ENCODE peak calls at places on chromosomes 3 and 15, in nine cellular contexts. One of them, this sample, is unnamed.

GRCh38 chr15:69225355-69226027 is 65.1 kb downstream of the GLCE start:
- DNase-seq in adrenal gland: no peak
- DNase-seq in CD8-positive, alpha-beta T cell: no peak
- DNase-seq in A673: peak
- DNase-seq in psoas muscle: no peak
- DNase-seq in heart right ventricle: no peak
- DNase-seq in testis: no peak
- DNase-seq in colonic mucosa: no peak
- DNase-seq in Peyer's patch: no peak
- DNase-seq in this sample: no peak

GRCh38 chr3:197369545-197369944 is 71.1 kb upstream of the DLG1 start:
- DNase-seq in adrenal gland: no peak
- DNase-seq in CD8-positive, alpha-beta T cell: no peak
- DNase-seq in A673: no peak
- DNase-seq in psoas muscle: no peak
- DNase-seq in heart right ventricle: no peak
- DNase-seq in testis: no peak
- DNase-seq in colonic mucosa: no peak
- DNase-seq in Peyer's patch: no peak
- DNase-seq in this sample: peak

GRCh38 chr3:53320697-53321096 is 26.6 kb downstream of the DCP1A start:
- DNase-seq in adrenal gland: no peak
- DNase-seq in CD8-positive, alpha-beta T cell: no peak
- DNase-seq in A673: no peak
- DNase-seq in psoas muscle: peak
- DNase-seq in heart right ventricle: peak
- DNase-seq in testis: no peak
- DNase-seq in colonic mucosa: no peak
- DNase-seq in Peyer's patch: no peak
- DNase-seq in this sample: no peak

GRCh38 chr3:32842987-32843386 is 25.2 kb downstream of the TRIM71 start:
- DNase-seq in adrenal gland: no peak
- DNase-seq in CD8-positive, alpha-beta T cell: no peak
- DNase-seq in A673: peak
- DNase-seq in psoas muscle: no peak
- DNase-seq in heart right ventricle: no peak
- DNase-seq in testis: no peak
- DNase-seq in colonic mucosa: no peak
- DNase-seq in Peyer's patch: no peak
- DNase-seq in this sample: no peak

GRCh38 chr15:78002996-78003395 is 74.5 kb downstream of the TBC1D2B start:
- DNase-seq in adrenal gland: no peak
- DNase-seq in CD8-positive, alpha-beta T cell: no peak
- DNase-seq in A673: no peak
- DNase-seq in psoas muscle: no peak
- DNase-seq in heart right ventricle: no peak
- DNase-seq in testis: no peak
- DNase-seq in colonic mucosa: no peak
- DNase-seq in Peyer's patch: no peak
- DNase-seq in this sample: no peak

GRCh38 chr15:25092661-25093060 is 137.9 kb downstream of the SNRPN start:
- DNase-seq in adrenal gland: no peak
- DNase-seq in CD8-positive, alpha-beta T cell: no peak
- DNase-seq in A673: no peak
- DNase-seq in psoas muscle: no peak
- DNase-seq in heart right ventricle: no peak
- DNase-seq in testis: no peak
- DNase-seq in colonic mucosa: no peak
- DNase-seq in Peyer's patch: no peak
- DNase-seq in this sample: no peak

GRCh38 chr15:88989578-88989977 is 76.4 kb upstream of the MFGE8 start:
- DNase-seq in adrenal gland: no peak
- DNase-seq in CD8-positive, alpha-beta T cell: no peak
- DNase-seq in A673: no peak
- DNase-seq in psoas muscle: no peak
- DNase-seq in heart right ventricle: no peak
- DNase-seq in testis: no peak
- DNase-seq in colonic mucosa: no peak
- DNase-seq in Peyer's patch: no peak
- DNase-seq in this sample: no peak

GRCh38 chr3:150844484-150844883 is 60.8 kb downstream of the MINDY4B start:
- DNase-seq in adrenal gland: no peak
- DNase-seq in CD8-positive, alpha-beta T cell: no peak
- DNase-seq in A673: no peak
- DNase-seq in psoas muscle: no peak
- DNase-seq in heart right ventricle: no peak
- DNase-seq in testis: peak
- DNase-seq in colonic mucosa: no peak
- DNase-seq in Peyer's patch: no peak
- DNase-seq in this sample: no peak

GRCh38 chr3:100825574-100825973 is 116.3 kb downstream of the TFG start:
- DNase-seq in adrenal gland: no peak
- DNase-seq in CD8-positive, alpha-beta T cell: no peak
- DNase-seq in A673: no peak
- DNase-seq in psoas muscle: no peak
- DNase-seq in heart right ventricle: no peak
- DNase-seq in testis: no peak
- DNase-seq in colonic mucosa: no peak
- DNase-seq in Peyer's patch: no peak
- DNase-seq in this sample: no peak

GRCh38 chr15:75172168-75172841 is 29.4 kb upstream of the C15orf39 start:
- DNase-seq in adrenal gland: no peak
- DNase-seq in CD8-positive, alpha-beta T cell: no peak
- DNase-seq in A673: no peak
- DNase-seq in psoas muscle: no peak
- DNase-seq in heart right ventricle: no peak
- DNase-seq in testis: no peak
- DNase-seq in colonic mucosa: no peak
- DNase-seq in Peyer's patch: no peak
- DNase-seq in this sample: no peak

GRCh38 chr15:73851679-73852078 is 21.7 kb upstream of the TBC1D21 start:
- DNase-seq in adrenal gland: peak
- DNase-seq in CD8-positive, alpha-beta T cell: peak
- DNase-seq in A673: peak
- DNase-seq in psoas muscle: no peak
- DNase-seq in heart right ventricle: peak
- DNase-seq in testis: peak
- DNase-seq in colonic mucosa: peak
- DNase-seq in Peyer's patch: no peak
- DNase-seq in this sample: no peak

GRCh38 chr3:40490916-40491315 is 14.0 kb downstream of the ZNF619 start:
- DNase-seq in adrenal gland: no peak
- DNase-seq in CD8-positive, alpha-beta T cell: no peak
- DNase-seq in A673: no peak
- DNase-seq in psoas muscle: no peak
- DNase-seq in heart right ventricle: no peak
- DNase-seq in testis: no peak
- DNase-seq in colonic mucosa: no peak
- DNase-seq in Peyer's patch: no peak
- DNase-seq in this sample: no peak

GRCh38 chr15:20349774-20350498 is 191.7 kb downstream of the GOLGA6L6 start:
- DNase-seq in adrenal gland: no peak
- DNase-seq in CD8-positive, alpha-beta T cell: peak
- DNase-seq in A673: no peak
- DNase-seq in psoas muscle: peak
- DNase-seq in heart right ventricle: no peak
- DNase-seq in testis: no peak
- DNase-seq in colonic mucosa: no peak
- DNase-seq in Peyer's patch: peak
- DNase-seq in this sample: peak

GRCh38 chr15:90059208-90059985 is 42.9 kb downstream of the IDH2 start:
- DNase-seq in adrenal gland: peak
- DNase-seq in CD8-positive, alpha-beta T cell: peak
- DNase-seq in A673: no peak
- DNase-seq in psoas muscle: peak
- DNase-seq in heart right ventricle: peak
- DNase-seq in testis: peak
- DNase-seq in colonic mucosa: peak
- DNase-seq in Peyer's patch: peak
- DNase-seq in this sample: peak

GRCh38 chr15:97981058-97981457 is 20.6 kb downstream of the ARRDC4 start:
- DNase-seq in adrenal gland: no peak
- DNase-seq in CD8-positive, alpha-beta T cell: no peak
- DNase-seq in A673: no peak
- DNase-seq in psoas muscle: no peak
- DNase-seq in heart right ventricle: no peak
- DNase-seq in testis: no peak
- DNase-seq in colonic mucosa: no peak
- DNase-seq in Peyer's patch: no peak
- DNase-seq in this sample: no peak

GRCh38 chr15:74937226-74937601 is 659 bp downstream of the COX5A start:
- DNase-seq in adrenal gland: no peak
- DNase-seq in CD8-positive, alpha-beta T cell: no peak
- DNase-seq in A673: no peak
- DNase-seq in psoas muscle: no peak
- DNase-seq in heart right ventricle: no peak
- DNase-seq in testis: no peak
- DNase-seq in colonic mucosa: no peak
- DNase-seq in Peyer's patch: no peak
- DNase-seq in this sample: no peak

DNA sequence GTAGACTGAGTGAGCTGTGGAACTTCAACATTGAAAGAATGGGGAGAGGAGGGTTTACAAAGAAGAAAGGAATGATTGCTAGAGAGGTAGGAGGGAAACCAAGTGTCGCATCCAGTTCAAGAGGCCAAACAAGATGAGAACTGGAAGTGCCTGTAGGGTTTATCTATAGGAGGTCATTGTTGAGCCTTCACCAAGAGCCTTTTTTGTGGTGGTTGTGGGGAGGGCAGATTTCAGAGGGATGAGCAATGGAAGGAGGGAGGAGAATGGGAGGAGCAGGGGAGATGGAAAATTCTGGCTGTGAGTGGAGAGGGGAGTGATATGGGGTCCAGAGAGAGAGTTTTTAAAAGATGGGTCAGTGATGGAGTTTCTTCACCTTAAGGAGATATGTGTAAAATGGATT is 8.5 kb downstream of the PDIA5 start:
- DNase-seq in adrenal gland: no peak
- DNase-seq in CD8-positive, alpha-beta T cell: no peak
- DNase-seq in A673: no peak
- DNase-seq in psoas muscle: no peak
- DNase-seq in heart right ventricle: no peak
- DNase-seq in testis: no peak
- DNase-seq in colonic mucosa: no peak
- DNase-seq in Peyer's patch: no peak
- DNase-seq in this sample: no peak
- H3K27ac ChIP-seq in adrenal gland: peak
- H3K27ac ChIP-seq in CD8-positive, alpha-beta T cell: no peak
- H3K27ac ChIP-seq in A673: no peak
- H3K27ac ChIP-seq in psoas muscle: no peak
- H3K27ac ChIP-seq in heart right ventricle: no peak
- H3K27ac ChIP-seq in testis: no peak
- H3K27ac ChIP-seq in colonic mucosa: no peak
- H3K27ac ChIP-seq in Peyer's patch: no peak
- H3K27ac ChIP-seq in this sample: peak

DNA sequence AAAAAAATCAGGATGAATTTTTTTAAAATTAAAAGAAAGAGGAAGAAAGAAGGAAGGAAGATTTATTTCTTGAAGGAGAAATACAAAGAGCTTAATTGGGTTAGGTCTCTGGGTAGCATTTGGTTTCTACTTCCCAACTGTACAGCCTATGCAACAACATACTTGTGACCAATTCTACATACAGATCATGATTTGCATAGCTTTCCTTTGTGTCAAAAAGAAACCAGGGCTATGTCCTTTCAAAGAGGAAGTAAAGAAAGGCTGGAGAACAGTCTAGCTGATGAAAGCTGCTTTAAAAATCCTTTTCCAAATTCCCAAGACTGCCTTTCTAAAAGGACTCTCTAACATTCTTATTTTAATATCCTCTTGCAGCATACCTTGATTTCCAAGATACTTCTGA is 6.1 kb upstream of the HGD start:
- DNase-seq in adrenal gland: no peak
- DNase-seq in CD8-positive, alpha-beta T cell: no peak
- DNase-seq in A673: no peak
- DNase-seq in psoas muscle: no peak
- DNase-seq in heart right ventricle: no peak
- DNase-seq in testis: no peak
- DNase-seq in colonic mucosa: no peak
- DNase-seq in Peyer's patch: no peak
- DNase-seq in this sample: no peak
- H3K4me3 ChIP-seq in adrenal gland: no peak
- H3K4me3 ChIP-seq in CD8-positive, alpha-beta T cell: no peak
- H3K4me3 ChIP-seq in A673: no peak
- H3K4me3 ChIP-seq in psoas muscle: no peak
- H3K4me3 ChIP-seq in heart right ventricle: no peak
- H3K4me3 ChIP-seq in testis: no peak
- H3K4me3 ChIP-seq in colonic mucosa: no peak
- H3K4me3 ChIP-seq in Peyer's patch: no peak
- H3K4me3 ChIP-seq in this sample: no peak

GRCh38 chr3:86244897-86245296 is 746.1 kb downstream of the VGLL3 start:
- DNase-seq in adrenal gland: no peak
- DNase-seq in CD8-positive, alpha-beta T cell: no peak
- DNase-seq in A673: no peak
- DNase-seq in psoas muscle: no peak
- DNase-seq in heart right ventricle: no peak
- DNase-seq in testis: no peak
- DNase-seq in colonic mucosa: no peak
- DNase-seq in Peyer's patch: no peak
- DNase-seq in this sample: no peak

GRCh38 chr3:86239956-86240355 is 751.0 kb downstream of the VGLL3 start:
- DNase-seq in adrenal gland: no peak
- DNase-seq in CD8-positive, alpha-beta T cell: no peak
- DNase-seq in A673: peak
- DNase-seq in psoas muscle: no peak
- DNase-seq in heart right ventricle: no peak
- DNase-seq in testis: no peak
- DNase-seq in colonic mucosa: no peak
- DNase-seq in Peyer's patch: no peak
- DNase-seq in this sample: no peak

GRCh38 chr3:86249833-86250232 is 741.1 kb downstream of the VGLL3 start:
- DNase-seq in adrenal gland: no peak
- DNase-seq in CD8-positive, alpha-beta T cell: no peak
- DNase-seq in A673: no peak
- DNase-seq in psoas muscle: no peak
- DNase-seq in heart right ventricle: no peak
- DNase-seq in testis: no peak
- DNase-seq in colonic mucosa: no peak
- DNase-seq in Peyer's patch: no peak
- DNase-seq in this sample: no peak

DNA sequence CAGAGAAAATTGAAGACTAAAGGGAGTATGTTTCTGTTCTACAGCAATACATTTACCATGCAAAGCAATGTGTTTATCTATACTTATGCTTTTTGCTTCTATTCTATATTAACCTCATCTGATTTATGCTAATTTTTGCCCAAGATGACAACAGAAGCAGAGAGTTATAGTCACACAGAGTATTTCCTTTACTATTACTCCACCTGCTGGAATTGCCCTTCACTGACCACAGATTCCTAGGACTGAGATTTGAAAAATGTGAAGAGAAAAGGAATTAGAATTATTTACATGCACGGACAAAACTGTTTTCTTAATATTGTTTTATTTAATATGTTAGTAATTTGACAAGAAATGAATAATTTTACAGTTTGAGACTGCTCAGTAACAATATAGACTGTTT is 745.6 kb downstream of the VGLL3 start:
- DNase-seq in adrenal gland: no peak
- DNase-seq in CD8-positive, alpha-beta T cell: no peak
- DNase-seq in A673: peak
- DNase-seq in psoas muscle: no peak
- DNase-seq in heart right ventricle: no peak
- DNase-seq in testis: no peak
- DNase-seq in colonic mucosa: no peak
- DNase-seq in Peyer's patch: no peak
- DNase-seq in this sample: no peak
- TF ChIP-seq CTCF in adrenal gland: no peak
- TF ChIP-seq CTCF in CD8-positive, alpha-beta T cell: no peak
- TF ChIP-seq CTCF in A673: peak
- TF ChIP-seq CTCF in psoas muscle: no peak
- TF ChIP-seq CTCF in heart right ventricle: no peak
- TF ChIP-seq CTCF in testis: peak
- TF ChIP-seq CTCF in colonic mucosa: peak
- TF ChIP-seq CTCF in Peyer's patch: peak
- TF ChIP-seq CTCF in this sample: no peak

GRCh38 chr3:15290731-15291130 is 41.7 kb downstream of the SH3BP5 start:
- DNase-seq in adrenal gland: peak
- DNase-seq in CD8-positive, alpha-beta T cell: no peak
- DNase-seq in A673: no peak
- DNase-seq in psoas muscle: no peak
- DNase-seq in heart right ventricle: no peak
- DNase-seq in testis: no peak
- DNase-seq in colonic mucosa: no peak
- DNase-seq in Peyer's patch: no peak
- DNase-seq in this sample: no peak
- H3K27ac ChIP-seq in adrenal gland: peak
- H3K27ac ChIP-seq in CD8-positive, alpha-beta T cell: no peak
- H3K27ac ChIP-seq in A673: no peak
- H3K27ac ChIP-seq in psoas muscle: no peak
- H3K27ac ChIP-seq in heart right ventricle: peak
- H3K27ac ChIP-seq in testis: peak
- H3K27ac ChIP-seq in colonic mucosa: peak
- H3K27ac ChIP-seq in Peyer's patch: peak
- H3K27ac ChIP-seq in this sample: peak